ENCODE peak calls at places on chromosome 17, in eight cellular contexts. D is breast epithelium, O is A549, B is uterus, Q is Peyer's patch, U is spleen, J is K562, X is esophagus squamous epithelium. P is an unnamed sample.

GRCh38 chr17:73835605-73836004 is 191.4 kb upstream of the SDK2 start:
- DNase-seq in U (no peak), B (no peak), X (no peak), D (no peak), Q (no peak), J (no peak), O (no peak), P (no peak)

GRCh38 chr17:41919840-41920579 is 1.3 kb upstream of the ACLY start:
- DNase-seq in X (no peak), B (peak; percentile 46), D (no peak), J (no peak), Q (no peak), U (peak; percentile 78), O (peak; percentile 49), P (no peak)

GRCh38 chr17:27339836-27340550 is 46.1 kb downstream of the WSB1 start:
- DNase-seq in X (no peak), D (no peak), B (no peak), U (no peak), J (peak; percentile 87), O (peak; percentile 88), Q (no peak), P (no peak)

GRCh38 chr17:64281962-64282752 is 19.1 kb upstream of the TEX2 start:
- DNase-seq in B (peak; percentile 55), O (peak; percentile 88), D (no peak), U (peak; percentile 80), J (peak; percentile 81), X (no peak), Q (peak; percentile 65), P (peak; percentile 46)

GRCh38 chr17:62703269-62703775 is 75.9 kb downstream of the MRC2 start:
- DNase-seq in O (peak; percentile 70), J (no peak), Q (no peak), U (peak; percentile 79), X (no peak), D (peak; percentile 57), B (peak; percentile 33), P (no peak)

GRCh38 chr17:65783845-65784334 is 222.4 kb upstream of the AXIN2 start:
- DNase-seq in X (no peak), Q (no peak), U (no peak), B (peak; percentile 53), D (no peak), O (peak; percentile 89), J (no peak), P (peak; percentile 45)

GRCh38 chr17:27659685-27660084 is 28.7 kb downstream of the LGALS9 start:
- DNase-seq in B (no peak), D (no peak), Q (no peak), J (no peak), U (no peak), O (no peak), X (no peak), P (no peak)

GRCh38 chr17:64443086-64443760 is 5.7 kb upstream of the MILR1 start:
- DNase-seq in J (no peak), B (no peak), U (no peak), O (peak; percentile 81), D (no peak), X (no peak), Q (no peak), P (no peak)

GRCh38 chr17:28891201-28891600 is 6.3 kb downstream of the FLOT2 start:
- DNase-seq in B (no peak), J (no peak), Q (no peak), O (no peak), D (no peak), U (peak; percentile 46), X (no peak), P (no peak)

GRCh38 chr17:64020068-64020766 is at the start of gene ICAM2:
- DNase-seq in X (peak; percentile 38), D (no peak), U (peak; percentile 95), O (no peak), J (no peak), B (peak; percentile 67), Q (peak; percentile 96), P (peak; percentile 33)

GRCh38 chr17:50513501-50513900 is 5.3 kb downstream of the MYCBPAP start:
- DNase-seq in U (no peak), Q (no peak), B (no peak), D (no peak), O (no peak), X (no peak), J (no peak), P (no peak)

GRCh38 chr17:10198509-10199249 is at the start of gene GAS7:
- DNase-seq in B (peak; percentile 69), U (peak; percentile 89), D (no peak), O (no peak), J (no peak), Q (peak; percentile 69), X (no peak), P (peak; percentile 45)

GRCh38 chr17:77688369-77688768 is 270.1 kb upstream of the TNRC6C start:
- DNase-seq in U (no peak), X (no peak), Q (peak; percentile 21), B (no peak), J (no peak), O (no peak), D (no peak), P (no peak)

GRCh38 chr17:17666111-17666714 is 15.0 kb upstream of the RAI1 start:
- DNase-seq in Q (no peak), J (no peak), O (peak; percentile 66), B (no peak), D (no peak), X (no peak), U (no peak), P (no peak)

GRCh38 chr17:10156579-10157488 is 41.6 kb downstream of the GAS7 start:
- DNase-seq in J (no peak), U (peak; percentile 86), O (no peak), D (no peak), X (no peak), B (no peak), Q (peak; percentile 73), P (no peak)

GRCh38 chr17:3845361-3845753 is 689 bp downstream of the NCBP3 start:
- DNase-seq in U (no peak), O (no peak), D (no peak), Q (no peak), B (no peak), X (no peak), J (no peak), P (no peak)

GRCh38 chr17:12947047-12947446 is 70.8 kb downstream of the ELAC2 start:
- DNase-seq in Q (no peak), J (no peak), D (no peak), B (no peak), X (no peak), U (no peak), O (no peak), P (no peak)

GRCh38 chr17:82374626-82375331 is 3.2 kb downstream of the UTS2R start:
- DNase-seq in Q (no peak), X (no peak), J (no peak), D (no peak), B (no peak), U (peak; percentile 32), O (no peak), P (no peak)

GRCh38 chr17:37055511-37055910 is 106.8 kb downstream of the AATF start:
- DNase-seq in B (no peak), O (no peak), J (no peak), X (no peak), Q (no peak), U (no peak), D (no peak), P (no peak)
- TF ChIP-seq CTCF in B (no peak), O (no peak), J (no peak), X (no peak), Q (no peak), U (no peak), D (no peak), P (no peak)

GRCh38 chr17:21208352-21208751 is 5.6 kb downstream of the TMEM11 start:
- DNase-seq in Q (no peak), U (no peak), J (no peak), D (no peak), X (no peak), O (no peak), B (no peak), P (peak; percentile 39)

GRCh38 chr17:21210411-21211076 is 3.4 kb downstream of the TMEM11 start:
- DNase-seq in O (no peak), J (no peak), Q (no peak), B (no peak), U (no peak), D (no peak), X (no peak), P (no peak)

GRCh38 chr17:21211825-21212479 is 2.0 kb downstream of the TMEM11 start:
- DNase-seq in O (no peak), Q (peak; percentile 55), U (no peak), B (no peak), X (no peak), J (no peak), D (no peak), P (no peak)

GRCh38 chr17:21213005-21213404 is 956 bp downstream of the TMEM11 start:
- DNase-seq in Q (no peak), O (no peak), U (no peak), J (no peak), D (no peak), B (no peak), X (no peak), P (no peak)

DNA sequence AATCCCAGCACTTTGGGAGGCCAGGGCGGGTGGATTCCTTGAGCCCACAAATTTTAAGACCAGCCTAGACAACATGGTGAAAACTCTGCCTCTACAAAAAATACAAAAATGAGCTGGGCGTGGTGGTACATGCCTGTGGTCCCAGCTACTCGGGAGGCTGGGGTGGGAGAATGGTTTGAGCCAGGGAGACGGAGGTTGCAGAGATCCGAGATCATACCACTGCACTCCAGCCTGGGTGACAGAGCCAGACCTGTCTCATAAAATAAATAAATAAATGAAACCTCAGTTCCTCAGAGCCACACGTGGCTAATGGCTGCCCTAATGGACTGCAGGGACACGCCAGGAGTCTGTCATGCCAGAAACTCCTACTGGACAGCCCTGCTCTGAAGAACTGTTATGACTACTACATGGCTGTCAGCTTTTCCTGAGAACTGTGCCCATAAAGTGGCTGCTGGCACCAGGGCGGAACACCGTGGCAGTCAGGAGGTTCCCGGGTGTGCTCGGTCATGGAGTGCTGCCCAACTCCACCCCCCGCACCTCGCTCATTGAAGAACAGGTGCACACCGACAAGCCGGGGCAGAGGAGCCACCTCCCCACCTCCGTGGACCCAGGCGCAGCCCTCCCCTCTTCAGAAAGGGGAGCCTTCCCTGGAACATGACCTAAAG is 4.3 kb downstream of the TMEM11 start:
- DNase-seq in U (no peak), O (no peak), B (no peak), D (no peak), Q (peak; percentile 62), J (no peak), X (no peak), P (peak; percentile 88)
- TF ChIP-seq POLR2A in U (no peak), O (no peak), B (no peak), D (no peak), Q (no peak), J (no peak), X (no peak), P (peak; percentile 27)

GRCh38 chr17:5793899-5794298 is 209.6 kb upstream of the NLRP1 start:
- DNase-seq in J (no peak), U (no peak), D (no peak), O (no peak), B (no peak), X (no peak), Q (no peak), P (no peak)
- TF ChIP-seq CTCF in J (peak; percentile 2), U (peak; percentile 12), D (no peak), O (no peak), B (no peak), X (no peak), Q (no peak), P (no peak)

DNA sequence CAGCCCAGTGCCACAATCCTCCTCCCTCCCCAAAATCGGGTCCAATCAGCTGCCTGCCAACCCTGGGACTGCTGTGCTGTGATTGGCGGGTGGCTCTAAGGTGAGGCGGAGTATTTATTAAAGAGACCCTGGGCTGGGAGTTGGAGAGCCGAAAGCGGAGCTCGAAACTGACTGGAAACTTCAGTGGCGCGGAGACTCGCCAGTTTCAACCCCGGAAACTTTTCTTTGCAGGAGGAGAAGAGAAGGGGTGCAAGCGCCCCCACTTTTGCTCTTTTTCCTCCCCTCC is at the start of gene SOX9:
- DNase-seq in J (no peak), X (no peak), O (peak; percentile 96), B (no peak), D (peak; percentile 91), Q (peak; percentile 88), U (no peak), P (peak; percentile 97)
- TF ChIP-seq POLR2A in J (no peak), X (peak; percentile 23), O (peak; percentile 94), B (peak; percentile 29), D (peak; percentile 94), Q (peak; percentile 97), U (no peak), P (peak; percentile 91)

P was measured in prostate gland.